ENCODE peak calls at places on chromosomes 4 and X, in eight cellular contexts. P is HCT116, S is stomach, I is upper lobe of left lung, H is GM12878, B is suprapubic skin, U is SK-N-SH, K is transverse colon. O is an unnamed sample.

GRCh38 chrX:16957751-16958150 is 11.3 kb downstream of the REPS2 start:
- DNase-seq in P (no peak), S (no peak), I (no peak), H (no peak), B (no peak), U (no peak), K (no peak), O (no peak)

GRCh38 chr4:159175165-159175988 is 72.5 kb downstream of the RAPGEF2 start:
- DNase-seq in P (peak; percentile 80), S (peak; percentile 53), I (no peak), H (peak; percentile 73), B (no peak), U (peak; percentile 48), K (peak; percentile 62), O (no peak)

GRCh38 chr4:176499518-176499917 is 179.8 kb downstream of the SPCS3 start:
- DNase-seq in P (no peak), S (no peak), I (no peak), H (no peak), B (no peak), U (no peak), K (no peak), O (no peak)

GRCh38 chr4:103091601-103092223 is 7.9 kb downstream of the BDH2 start:
- DNase-seq in P (peak; percentile 63), S (no peak), I (no peak), H (peak; percentile 59), B (no peak), U (peak; percentile 39), K (peak; percentile 15), O (no peak)

GRCh38 chrX:119809185-119809666 is 17.8 kb upstream of the RPL39 start:
- DNase-seq in P (no peak), S (no peak), I (no peak), H (no peak), B (no peak), U (no peak), K (no peak), O (no peak)

GRCh38 chr4:143294310-143294709 is 42.4 kb upstream of the GAB1 start:
- DNase-seq in P (no peak), S (peak; percentile 84), I (no peak), H (no peak), B (peak; percentile 86), U (peak; percentile 67), K (peak; percentile 77), O (peak; percentile 58)

GRCh38 chrX:123436512-123436911 is 252.4 kb downstream of the GRIA3 start:
- DNase-seq in P (no peak), S (no peak), I (no peak), H (no peak), B (no peak), U (no peak), K (no peak), O (no peak)

GRCh38 chr4:103375278-103375677 is 177.1 kb upstream of the CENPE start:
- DNase-seq in P (peak; percentile 24), S (no peak), I (no peak), H (no peak), B (no peak), U (no peak), K (no peak), O (no peak)

GRCh38 chrX:123720486-123720885 is 12.4 kb downstream of the THOC2 start:
- DNase-seq in P (no peak), S (no peak), I (no peak), H (no peak), B (no peak), U (no peak), K (no peak), O (no peak)

GRCh38 chrX:13360146-13360545 is 40.3 kb upstream of the ATXN3L start:
- DNase-seq in P (no peak), S (no peak), I (no peak), H (no peak), B (no peak), U (no peak), K (no peak), O (no peak)

GRCh38 chrX:150870059-150870458 is 28.4 kb downstream of the CD99L2 start:
- DNase-seq in P (no peak), S (no peak), I (no peak), H (no peak), B (no peak), U (no peak), K (no peak), O (no peak)

GRCh38 chr4:77193511-77194236 is 36.7 kb downstream of the CCNG2 start:
- DNase-seq in P (no peak), S (peak; percentile 62), I (no peak), H (peak; percentile 69), B (peak; percentile 88), U (no peak), K (peak; percentile 75), O (peak; percentile 27)

GRCh38 chr4:146114066-146114465 is 61.5 kb upstream of the LSM6 start:
- DNase-seq in P (no peak), S (no peak), I (no peak), H (no peak), B (no peak), U (no peak), K (no peak), O (no peak)

GRCh38 chr4:87620491-87620890 is 12.2 kb downstream of the DSPP start:
- DNase-seq in P (no peak), S (no peak), I (no peak), H (no peak), B (no peak), U (no peak), K (no peak), O (no peak)

GRCh38 chr4:87243426-87244053 is 23.1 kb upstream of the KLHL8 start:
- DNase-seq in P (no peak), S (no peak), I (no peak), H (no peak), B (no peak), U (no peak), K (no peak), O (no peak)

GRCh38 chrX:49284212-49284611 is 14.6 kb downstream of the PPP1R3F start:
- DNase-seq in P (no peak), S (no peak), I (no peak), H (no peak), B (no peak), U (no peak), K (no peak), O (no peak)

GRCh38 chrX:126820700-126821420 is 1.3 kb downstream of the PRR32 start:
- DNase-seq in P (no peak), S (no peak), I (no peak), H (no peak), B (no peak), U (no peak), K (no peak), O (no peak)

GRCh38 chr4:138927065-138927464 is 88.5 kb upstream of the NOCT start:
- DNase-seq in P (no peak), S (no peak), I (no peak), H (no peak), B (no peak), U (no peak), K (no peak), O (no peak)

GRCh38 chrX:108235990-108236389 is 144.4 kb downstream of the ATG4A start:
- DNase-seq in P (no peak), S (no peak), I (no peak), H (no peak), B (no peak), U (no peak), K (no peak), O (no peak)

GRCh38 chr4:140996757-140997156 is 136.5 kb downstream of the RNF150 start:
- DNase-seq in P (no peak), S (no peak), I (no peak), H (no peak), B (no peak), U (no peak), K (no peak), O (no peak)

GRCh38 chr4:38667005-38667771 is 3.2 kb downstream of the KLF3 start:
- DNase-seq in P (peak; percentile 88), S (peak; percentile 77), I (no peak), H (no peak), B (peak; percentile 84), U (peak; percentile 77), K (peak; percentile 87), O (no peak)

GRCh38 chr4:38668203-38668602 is 4.2 kb downstream of the KLF3 start:
- DNase-seq in P (no peak), S (no peak), I (no peak), H (no peak), B (no peak), U (no peak), K (no peak), O (no peak)

GRCh38 chr4:38663801-38664703 is at the start of gene KLF3:
- DNase-seq in P (peak; percentile 52), S (peak; percentile 96), I (peak; percentile 99), H (no peak), B (peak; percentile 97), U (peak; percentile 94), K (peak; percentile 96), O (peak; percentile 89)

GRCh38 chr4:38664704-38665401 is 854 bp downstream of the KLF3 start:
- DNase-seq in P (no peak), S (peak; percentile 69), I (peak; percentile 91), H (no peak), B (peak; percentile 83), U (peak; percentile 78), K (peak; percentile 72), O (peak; percentile 47)

GRCh38 chr4:38665846-38666490 is 2.0 kb downstream of the KLF3 start:
- DNase-seq in P (no peak), S (no peak), I (no peak), H (no peak), B (no peak), U (no peak), K (no peak), O (no peak)
- H3K4me1 ChIP-seq in P (peaks cover 42% of the 10 kb centered on the region), S (peaks cover 63% of the 10 kb centered on the region), I (peaks cover 49% of the 10 kb centered on the region), H (peaks cover 21% of the 10 kb centered on the region), B (peaks cover 42% of the 10 kb centered on the region), U (peaks cover 44% of the 10 kb centered on the region), K (peaks cover 44% of the 10 kb centered on the region), O (peaks cover 28% of the 10 kb centered on the region)

GRCh38 chr4:184287697-184288255 is 70.1 kb upstream of the ENPP6 start:
- DNase-seq in P (no peak), S (peak; percentile 74), I (no peak), H (no peak), B (no peak), U (no peak), K (peak; percentile 40), O (peak; percentile 74)
- H3K27ac ChIP-seq in P (no peak overlapping the region), S (peak overlapping the region; percentile 70), I (peak overlapping the region; percentile 65), H (peak overlapping the region; percentile 99), B (peak overlapping the region; percentile 39), U (no peak overlapping the region), K (peak overlapping the region; percentile 77), O (peak overlapping the region; percentile 32)

DNA sequence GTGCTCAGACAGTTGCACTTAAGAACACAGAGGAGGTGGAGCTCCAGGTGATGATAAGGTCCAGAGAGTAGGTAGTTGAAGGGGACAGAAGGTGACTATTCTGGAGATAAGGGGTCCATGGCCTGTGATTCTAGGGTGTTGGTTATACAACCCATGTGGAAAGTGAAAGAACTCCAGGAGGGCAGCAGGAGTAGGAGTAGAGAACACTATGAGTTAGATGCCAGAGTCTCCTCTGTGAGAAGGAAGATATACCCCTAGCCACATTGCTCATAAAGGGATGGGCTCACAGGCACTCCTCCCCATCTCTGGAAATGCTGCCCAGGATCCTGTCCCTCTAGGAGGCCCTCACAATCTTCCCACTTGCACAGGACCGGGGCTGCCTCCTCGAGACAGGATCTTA is 9.2 kb downstream of the MAGED1 start:
- DNase-seq in P (no peak), S (no peak), I (no peak), H (no peak), B (no peak), U (no peak), K (no peak), O (no peak)
- TF ChIP-seq POLR2AphosphoS5 in P (no peak), S (no peak), I (no peak), H (no peak), B (no peak), U (peak; percentile 18), K (no peak), O (no peak)

GRCh38 chr4:128821151-128821550 is 11.7 kb downstream of the JADE1 start:
- DNase-seq in P (no peak), S (no peak), I (no peak), H (no peak), B (no peak), U (no peak), K (no peak), O (no peak)
- H3K4me1 ChIP-seq in P (peaks cover 8% of the 10 kb centered on the region), S (peaks cover 95% of the 10 kb centered on the region), I (peaks cover 14% of the 10 kb centered on the region), H (peaks cover 31% of the 10 kb centered on the region), B (peaks cover 15% of the 10 kb centered on the region), U (peaks cover 12% of the 10 kb centered on the region), K (peaks cover 4% of the 10 kb centered on the region), O (no peaks in the 10 kb centered on the region)